ENCODE peak calls at places on chromosome 7, in four cellular contexts. B is bronchial epithelial cell, P is fibroblast of mammary gland, X is HFFc6. F is an unnamed sample.

GRCh38 chr7:101077303-101078086 is 7.8 kb upstream of the TRIM56 start:
- DNase-seq in B (peak), P (peak), X (peak), F (peak)

GRCh38 chr7:50994753-50995319 is 212.1 kb upstream of the GRB10 start:
- DNase-seq in B (no peak), P (no peak), X (no peak), F (no peak)

GRCh38 chr7:50069613-50070012 is 23.4 kb downstream of the ZPBP start:
- DNase-seq in B (peak), P (no peak), X (no peak), F (no peak)

GRCh38 chr7:72405871-72406270 is 6.3 kb downstream of the CALN1 start:
- DNase-seq in B (no peak), P (no peak), X (no peak), F (no peak)

GRCh38 chr7:130490888-130491771 is 755 bp upstream of the MEST start:
- DNase-seq in B (no peak), P (no peak), X (no peak), F (no peak)

GRCh38 chr7:131040467-131040932 is 287.2 kb upstream of the MKLN1 start:
- DNase-seq in B (peak), P (peak), X (peak), F (no peak)

GRCh38 chr7:99372275-99373085 is 2.0 kb upstream of the ARPC1B start:
- DNase-seq in B (peak), P (peak), X (peak), F (no peak)

GRCh38 chr7:148733496-148733895 is 34.8 kb downstream of the CUL1 start:
- DNase-seq in B (no peak), P (no peak), X (no peak), F (no peak)

GRCh38 chr7:2544541-2545188 is 10.7 kb downstream of the BRAT1 start:
- DNase-seq in B (no peak), P (no peak), X (no peak), F (no peak)

GRCh38 chr7:73829505-73829904 is 1.3 kb upstream of the CLDN4 start:
- DNase-seq in B (no peak), P (no peak), X (no peak), F (no peak)

GRCh38 chr7:50206521-50207250 is 97.8 kb upstream of the IKZF1 start:
- DNase-seq in B (no peak), P (peak), X (no peak), F (no peak)

GRCh38 chr7:124364283-124364682 is 331.4 kb upstream of the TMEM229A start:
- DNase-seq in B (no peak), P (no peak), X (no peak), F (no peak)

GRCh38 chr7:71015260-71015900 is 116.6 kb upstream of the GALNT17 start:
- DNase-seq in B (no peak), P (no peak), X (no peak), F (no peak)

GRCh38 chr7:55180821-55181542 is 162.2 kb downstream of the EGFR start:
- DNase-seq in B (no peak), P (no peak), X (no peak), F (no peak)

GRCh38 chr7:105336009-105336408 is 52.7 kb downstream of the SRPK2 start:
- DNase-seq in B (peak), P (peak), X (no peak), F (no peak)

GRCh38 chr7:143396182-143396581 is 12.5 kb downstream of the EPHA1 start:
- DNase-seq in B (no peak), P (no peak), X (no peak), F (no peak)

GRCh38 chr7:42159150-42159549 is 77.9 kb downstream of the GLI3 start:
- DNase-seq in B (no peak), P (no peak), X (no peak), F (no peak)

GRCh38 chr7:101170617-101171441 is 5.5 kb upstream of the VGF start:
- DNase-seq in B (no peak), P (no peak), X (no peak), F (no peak)

GRCh38 chr7:118104812-118105441 is 79.0 kb upstream of the LSM8 start:
- DNase-seq in B (peak), P (peak), X (no peak), F (no peak)

GRCh38 chr7:65983965-65984654 is 2.1 kb upstream of the GUSB start:
- DNase-seq in B (peak), P (no peak), X (no peak), F (peak)

GRCh38 chr7:24968165-24968564 is 11.8 kb downstream of the OSBPL3 start:
- DNase-seq in B (no peak), P (no peak), X (no peak), F (no peak)

GRCh38 chr7:157657741-157658740 is 321.2 kb downstream of the DNAJB6 start:
- DNase-seq in B (no peak), P (no peak), X (no peak), F (no peak)

GRCh38 chr7:4713183-4713784 is 31.2 kb downstream of the FOXK1 start:
- DNase-seq in B (no peak), P (peak), X (peak), F (no peak)

GRCh38 chr7:159191236-159191635 is 46.6 kb upstream of the VIPR2 start:
- DNase-seq in B (no peak), P (no peak), X (no peak), F (no peak)

GRCh38 chr7:117750612-117751563 is 122.4 kb downstream of the CTTNBP2 start:
- DNase-seq in B (peak), P (peak), X (no peak), F (no peak)

GRCh38 chr7:128735433-128735832 is 3.7 kb upstream of the CALU start:
- DNase-seq in B (no peak), P (no peak), X (no peak), F (no peak)

GRCh38 chr7:106313456-106313891 is 28.7 kb upstream of the NAMPT start:
- DNase-seq in B (peak), P (peak), X (peak), F (no peak)

GRCh38 chr7:152158801-152159587 is 133.5 kb downstream of the GALNT11 start:
- DNase-seq in B (peak), P (no peak), X (no peak), F (no peak)

GRCh38 chr7:7271094-7271874 is 88.9 kb downstream of the C1GALT1 start:
- DNase-seq in B (no peak), P (no peak), X (no peak), F (no peak)

GRCh38 chr7:157016352-157017041 is 6.0 kb upstream of the MNX1 start:
- DNase-seq in B (no peak), P (no peak), X (no peak), F (no peak)

DNA sequence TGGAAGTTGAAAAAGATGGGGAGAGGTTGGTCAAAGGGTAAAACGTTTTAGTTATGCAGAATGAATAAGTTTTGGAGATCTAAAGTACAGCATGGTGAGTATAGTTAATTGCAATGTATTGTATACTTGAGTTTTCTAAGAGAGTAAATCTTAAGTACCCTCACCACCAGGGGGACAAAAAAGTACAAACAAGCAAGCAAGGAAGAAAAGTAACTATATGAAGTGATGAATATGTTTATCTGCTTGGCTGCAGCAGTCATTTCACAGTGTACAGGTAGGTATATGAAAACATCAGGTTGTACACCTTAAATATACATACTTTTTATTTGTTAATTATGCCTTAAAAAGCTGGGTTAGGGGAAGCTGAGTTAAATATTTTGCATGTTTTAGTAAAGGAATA is 157.3 kb downstream of the PCLO start:
- DNase-seq in B (peak), P (no peak), X (no peak), F (no peak)
- TF ChIP-seq CTCF in B (no peak), P (no peak), X (peak), F (peak)

DNA sequence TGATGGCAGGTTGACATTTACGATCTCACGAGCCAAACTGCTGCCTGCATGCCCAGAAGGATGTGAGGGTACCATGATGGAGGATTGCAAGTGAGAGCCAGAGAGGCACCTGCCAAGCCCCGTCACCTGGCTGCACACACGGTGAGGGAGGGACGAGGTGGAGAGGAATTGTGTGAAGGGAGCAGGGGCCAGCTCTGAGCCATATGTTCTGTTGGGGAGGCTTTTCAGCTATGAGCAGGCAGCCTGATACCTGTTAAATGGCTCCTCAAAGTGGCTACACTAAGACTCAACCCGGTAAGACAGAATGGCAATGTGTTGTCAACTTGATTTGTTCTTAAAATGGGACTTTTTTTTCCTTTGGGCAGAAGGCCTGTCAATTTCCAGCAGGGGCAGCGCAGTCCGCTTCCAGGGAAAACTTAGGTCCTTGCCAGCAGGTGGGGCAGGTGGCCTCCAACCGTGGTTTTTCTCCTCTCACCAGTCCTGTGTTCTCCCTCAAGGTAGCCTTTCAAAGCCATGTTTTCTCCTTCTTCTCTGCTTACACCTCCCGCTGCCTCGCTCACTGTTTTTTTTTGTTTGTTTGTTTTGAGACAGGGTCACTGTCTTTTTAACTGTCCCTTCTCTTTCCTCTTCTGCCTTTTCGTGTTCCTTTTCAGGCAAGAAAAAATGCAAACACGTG is 57.7 kb upstream of the ZNRF2 start:
- DNase-seq in B (peak), P (no peak), X (no peak), F (no peak)
- TF ChIP-seq CTCF in B (peak), P (no peak), X (peak), F (peak)

DNA sequence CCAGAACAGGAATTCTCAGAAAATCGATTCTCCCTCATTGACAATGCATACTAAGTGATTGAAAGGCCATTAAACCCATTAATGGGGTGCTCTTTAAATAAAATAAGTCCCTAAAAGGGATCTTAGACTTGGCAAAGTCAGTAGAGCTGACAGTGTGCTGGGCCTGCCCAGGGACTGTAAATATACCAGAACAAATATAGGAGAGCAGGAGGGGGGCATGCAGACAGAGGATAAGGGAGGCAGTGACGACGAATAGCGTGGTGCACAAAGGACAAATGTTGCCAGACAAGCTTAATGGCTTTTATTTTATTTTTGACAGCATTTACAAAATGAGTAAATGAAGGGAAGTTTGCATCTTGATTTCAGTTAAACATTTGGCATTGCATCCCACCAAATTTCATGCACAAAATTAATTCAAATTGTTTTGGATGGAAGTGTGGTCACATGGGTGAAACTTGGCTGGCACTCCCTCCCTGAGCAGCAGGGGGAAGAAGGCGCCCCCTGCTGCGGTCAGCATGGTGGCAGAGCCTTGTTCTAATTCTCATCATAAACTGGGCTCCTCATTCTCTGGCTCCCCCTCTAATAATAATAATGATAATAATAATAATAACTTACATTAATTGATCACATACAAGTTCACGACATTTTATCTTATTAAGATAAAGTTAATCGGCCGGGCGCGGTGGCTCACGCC is 215.9 kb downstream of the SNX10 start:
- DNase-seq in B (no peak), P (no peak), X (no peak), F (no peak)
- TF ChIP-seq CTCF in B (no peak), P (no peak), X (no peak), F (peak)

GRCh38 chr7:94149776-94150545 is 145.8 kb upstream of the BET1 start:
- DNase-seq in B (peak), P (peak), X (peak), F (no peak)

GRCh38 chr7:94154182-94154581 is 150.0 kb upstream of the BET1 start:
- DNase-seq in B (no peak), P (no peak), X (no peak), F (no peak)

DNA sequence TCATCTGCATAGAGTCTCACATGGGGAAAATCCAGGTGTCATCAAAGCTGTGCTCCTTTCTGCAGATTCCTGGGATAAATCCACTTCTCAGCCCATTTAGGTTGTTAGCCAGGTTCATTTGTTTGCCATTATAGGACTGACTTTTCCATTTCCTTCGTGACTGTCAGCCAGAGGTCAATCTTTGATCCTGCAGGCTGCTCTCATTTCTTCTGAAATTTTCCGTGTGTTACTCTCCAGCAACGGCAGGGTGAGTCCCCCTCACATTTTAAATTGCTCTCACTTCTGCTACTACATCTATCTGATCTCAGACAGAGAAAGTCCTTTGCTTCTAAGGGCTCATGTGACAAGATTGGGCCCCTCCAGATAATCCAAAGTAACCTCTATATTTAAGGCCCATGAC is 150.7 kb upstream of the BET1 start:
- DNase-seq in B (no peak), P (no peak), X (no peak), F (no peak)
- TF ChIP-seq CTCF in B (no peak), P (no peak), X (no peak), F (no peak)

GRCh38 chr7:150924256-150924851 is 53.8 kb downstream of the KCNH2 start:
- DNase-seq in B (no peak), P (no peak), X (no peak), F (no peak)

GRCh38 chr7:150926066-150926465 is 52.1 kb downstream of the KCNH2 start:
- DNase-seq in B (no peak), P (no peak), X (no peak), F (no peak)

GRCh38 chr7:150927157-150927953 is 50.8 kb downstream of the KCNH2 start:
- DNase-seq in B (no peak), P (peak), X (no peak), F (no peak)

GRCh38 chr7:150931199-150931869 is 46.8 kb downstream of the KCNH2 start:
- DNase-seq in B (no peak), P (no peak), X (no peak), F (no peak)

DNA sequence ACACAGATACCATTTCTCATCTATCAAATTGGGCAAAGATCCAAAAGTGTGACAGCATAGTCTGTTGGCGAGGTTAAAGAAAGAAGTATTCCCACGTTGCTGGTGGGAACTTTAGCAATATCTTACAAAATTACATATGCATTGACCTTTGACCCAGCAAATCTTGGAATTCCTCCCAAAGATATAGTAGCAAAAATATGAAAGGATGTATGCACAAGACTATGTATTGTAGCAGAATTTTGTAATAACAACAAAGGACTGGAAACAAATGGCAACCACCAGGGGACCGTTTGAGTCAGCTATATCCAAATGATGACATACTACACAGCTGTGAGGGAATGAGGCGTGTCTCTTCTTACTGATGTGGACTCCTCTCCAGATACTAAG is 50.2 kb downstream of the KCNH2 start:
- DNase-seq in B (peak), P (peak), X (no peak), F (no peak)
- TF ChIP-seq CTCF in B (peak), P (peak), X (peak), F (no peak)

GRCh38 chr7:8363407-8364015 is 69.9 kb upstream of the NXPH1 start:
- DNase-seq in B (peak), P (no peak), X (no peak), F (no peak)

GRCh38 chr7:8362723-8363369 is 70.6 kb upstream of the NXPH1 start:
- DNase-seq in B (no peak), P (no peak), X (no peak), F (no peak)

GRCh38 chr7:8360564-8361153 is 72.8 kb upstream of the NXPH1 start:
- DNase-seq in B (no peak), P (no peak), X (no peak), F (no peak)

GRCh38 chr7:8365499-8366110 is 67.8 kb upstream of the NXPH1 start:
- DNase-seq in B (peak), P (no peak), X (peak), F (no peak)
- TF ChIP-seq CTCF in B (peak), P (peak), X (peak), F (peak)